ENCODE peak calls at places on chromosomes 6 and 20, in seven cellular contexts. One of them, this sample, is unnamed.

GRCh38 chr6:24980507-24981384 is 45.0 kb upstream of the RIPOR2 start:
- DNase-seq in SK-N-SH: no peak
- DNase-seq in H1: peak
- DNase-seq in HepG2: no peak
- DNase-seq in K562: no peak
- DNase-seq in GM12878: no peak
- DNase-seq in HCT116: no peak
- DNase-seq in this sample: no peak

GRCh38 chr20:37494796-37495195 is 26.3 kb upstream of the NNAT start:
- DNase-seq in HCT116: no peak
- DNase-seq in K562: no peak
- DNase-seq in H1: no peak
- DNase-seq in SK-N-SH: no peak
- DNase-seq in HepG2: no peak
- DNase-seq in GM12878: no peak
- DNase-seq in this sample: no peak

GRCh38 chr20:37102571-37102970 is 6.8 kb upstream of the RBL1 start:
- DNase-seq in K562: no peak
- DNase-seq in HCT116: no peak
- DNase-seq in GM12878: no peak
- DNase-seq in HepG2: no peak
- DNase-seq in SK-N-SH: no peak
- DNase-seq in H1: no peak
- DNase-seq in this sample: no peak

GRCh38 chr6:147585256-147585655 is 76.8 kb downstream of the SAMD5 start:
- DNase-seq in SK-N-SH: no peak
- DNase-seq in HepG2: no peak
- DNase-seq in K562: no peak
- DNase-seq in H1: no peak
- DNase-seq in HCT116: no peak
- DNase-seq in GM12878: no peak
- DNase-seq in this sample: no peak

GRCh38 chr6:42696526-42697267 is 25.7 kb downstream of the PRPH2 start:
- DNase-seq in HepG2: no peak
- DNase-seq in H1: no peak
- DNase-seq in K562: no peak
- DNase-seq in HCT116: no peak
- DNase-seq in GM12878: no peak
- DNase-seq in SK-N-SH: no peak
- DNase-seq in this sample: no peak

GRCh38 chr20:49480236-49480635 is 2.2 kb downstream of the KCNB1 start:
- DNase-seq in SK-N-SH: no peak
- DNase-seq in H1: no peak
- DNase-seq in HCT116: no peak
- DNase-seq in GM12878: no peak
- DNase-seq in K562: no peak
- DNase-seq in HepG2: no peak
- DNase-seq in this sample: no peak

GRCh38 chr6:37984578-37984977 is 165.1 kb downstream of the ZFAND3 start:
- DNase-seq in H1: no peak
- DNase-seq in K562: no peak
- DNase-seq in GM12878: no peak
- DNase-seq in HepG2: no peak
- DNase-seq in SK-N-SH: no peak
- DNase-seq in HCT116: no peak
- DNase-seq in this sample: no peak

GRCh38 chr6:43833223-43833995 is 63.4 kb downstream of the VEGFA start:
- DNase-seq in HCT116: no peak
- DNase-seq in GM12878: no peak
- DNase-seq in HepG2: peak
- DNase-seq in SK-N-SH: peak
- DNase-seq in H1: no peak
- DNase-seq in K562: no peak
- DNase-seq in this sample: no peak

GRCh38 chr20:17936791-17937687 is 31.6 kb downstream of the SNX5 start:
- DNase-seq in HCT116: no peak
- DNase-seq in HepG2: no peak
- DNase-seq in H1: no peak
- DNase-seq in GM12878: no peak
- DNase-seq in K562: no peak
- DNase-seq in SK-N-SH: no peak
- DNase-seq in this sample: no peak

GRCh38 chr20:48285656-48286055 is 500.4 kb upstream of the SULF2 start:
- DNase-seq in H1: no peak
- DNase-seq in K562: no peak
- DNase-seq in SK-N-SH: no peak
- DNase-seq in GM12878: no peak
- DNase-seq in HepG2: peak
- DNase-seq in HCT116: no peak
- DNase-seq in this sample: no peak

DNA sequence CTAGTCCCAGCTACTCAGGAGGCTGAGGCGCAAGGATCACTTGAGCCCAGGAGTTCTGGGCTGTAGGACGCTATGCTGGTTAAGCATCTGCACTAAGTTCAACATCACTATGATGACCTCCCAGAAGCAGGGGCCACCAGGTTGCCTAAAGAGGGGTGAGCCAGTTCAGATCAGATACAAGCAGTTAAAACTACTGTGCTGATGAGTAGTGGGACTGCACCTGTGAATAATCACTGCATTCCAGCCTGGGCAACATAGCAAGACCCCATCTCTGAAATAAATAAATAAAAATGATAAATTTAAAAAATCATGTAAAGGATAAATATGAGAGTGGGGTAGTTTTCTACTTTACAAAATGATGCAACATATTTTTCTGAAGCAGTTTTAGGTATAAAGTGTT is 106.5 kb downstream of the TMEM170B start:
- DNase-seq in H1: no peak
- DNase-seq in GM12878: no peak
- DNase-seq in HepG2: no peak
- DNase-seq in HCT116: no peak
- DNase-seq in SK-N-SH: no peak
- DNase-seq in K562: no peak
- DNase-seq in this sample: no peak
- TF ChIP-seq JUND in H1: no peak
- TF ChIP-seq JUND in GM12878: no peak
- TF ChIP-seq JUND in HepG2: no peak
- TF ChIP-seq JUND in HCT116: no peak
- TF ChIP-seq JUND in SK-N-SH: no peak
- TF ChIP-seq JUND in K562: no peak
- TF ChIP-seq JUND in this sample: no peak

DNA sequence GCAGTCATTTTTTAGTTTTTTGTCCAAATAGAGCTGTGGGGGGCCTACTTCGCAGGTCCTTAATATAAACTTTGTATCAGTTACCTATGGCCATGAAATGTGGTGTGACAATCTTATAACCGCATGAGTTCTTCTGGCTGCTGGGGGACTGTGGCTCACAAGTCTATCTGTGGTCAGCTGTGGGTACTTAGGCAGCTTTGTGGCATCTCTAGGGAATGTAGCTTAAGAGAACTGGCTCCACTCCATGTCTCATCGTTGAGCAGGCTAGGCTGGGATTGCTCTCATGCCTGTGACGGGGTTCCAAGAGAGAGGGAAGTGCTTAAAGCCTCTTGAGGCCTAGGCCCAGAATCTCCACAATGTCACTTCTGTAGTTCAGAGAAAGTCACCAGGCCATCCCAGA is 140.5 kb downstream of the BTBD3 start:
- DNase-seq in K562: no peak
- DNase-seq in HCT116: no peak
- DNase-seq in HepG2: no peak
- DNase-seq in SK-N-SH: no peak
- DNase-seq in H1: no peak
- DNase-seq in GM12878: no peak
- DNase-seq in this sample: no peak
- TF ChIP-seq JUND in K562: no peak
- TF ChIP-seq JUND in HCT116: no peak
- TF ChIP-seq JUND in HepG2: no peak
- TF ChIP-seq JUND in SK-N-SH: no peak
- TF ChIP-seq JUND in H1: no peak
- TF ChIP-seq JUND in GM12878: no peak
- TF ChIP-seq JUND in this sample: no peak

DNA sequence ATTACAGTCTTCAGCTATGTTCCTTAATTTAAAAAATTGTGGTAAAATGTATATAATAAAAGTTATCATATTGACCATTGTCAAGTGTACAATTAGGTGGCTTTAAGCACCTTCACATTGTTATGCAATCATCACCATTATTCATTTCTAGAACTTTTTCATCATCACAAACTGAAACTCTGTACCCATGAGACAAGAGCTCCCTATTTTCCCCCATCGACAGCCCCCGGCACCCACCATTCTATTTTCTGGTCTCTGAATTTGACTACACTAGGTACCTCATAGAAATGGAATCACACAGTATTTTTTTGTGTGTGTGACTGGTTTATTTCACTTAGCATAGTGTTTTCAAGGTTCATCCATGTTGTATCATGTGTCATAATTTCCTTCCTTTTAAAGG is 39.7 kb upstream of the FYN start:
- DNase-seq in HepG2: no peak
- DNase-seq in HCT116: no peak
- DNase-seq in H1: no peak
- DNase-seq in K562: no peak
- DNase-seq in GM12878: no peak
- DNase-seq in SK-N-SH: no peak
- DNase-seq in this sample: no peak
- TF ChIP-seq JUND in HepG2: no peak
- TF ChIP-seq JUND in HCT116: no peak
- TF ChIP-seq JUND in H1: no peak
- TF ChIP-seq JUND in K562: no peak
- TF ChIP-seq JUND in GM12878: no peak
- TF ChIP-seq JUND in SK-N-SH: no peak
- TF ChIP-seq JUND in this sample: no peak

DNA sequence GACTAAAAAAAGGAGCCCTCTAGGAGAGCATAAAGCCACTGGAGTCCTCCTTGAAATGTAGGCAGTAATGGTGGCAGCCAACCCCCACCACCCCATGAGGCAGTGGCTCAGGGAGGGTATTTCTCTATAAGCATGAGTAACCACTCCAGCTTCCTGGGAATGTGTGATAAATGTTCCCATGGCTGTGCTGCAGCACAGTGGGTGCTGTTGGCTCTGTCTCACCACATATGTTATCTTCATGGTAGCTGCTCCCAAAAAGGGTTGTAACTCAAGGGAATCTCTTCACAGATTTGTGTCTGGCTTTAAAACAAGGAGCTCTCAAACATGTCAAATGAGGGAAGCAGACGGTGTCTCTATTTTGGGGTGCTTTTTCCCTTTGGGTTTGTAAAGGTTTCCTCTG is 7.5 kb upstream of the PHACTR1 start:
- DNase-seq in HCT116: no peak
- DNase-seq in SK-N-SH: no peak
- DNase-seq in K562: no peak
- DNase-seq in H1: no peak
- DNase-seq in HepG2: no peak
- DNase-seq in GM12878: no peak
- DNase-seq in this sample: no peak
- TF ChIP-seq JUND in HCT116: no peak
- TF ChIP-seq JUND in SK-N-SH: no peak
- TF ChIP-seq JUND in K562: no peak
- TF ChIP-seq JUND in H1: no peak
- TF ChIP-seq JUND in HepG2: no peak
- TF ChIP-seq JUND in GM12878: no peak
- TF ChIP-seq JUND in this sample: no peak